ENCODE peak calls at places on chromosomes 4 and X, in seven cellular contexts. R is tibial nerve; P is lower lobe of right lung; S is left lung; H is naive thymus-derived CD4-positive, alpha-beta T cell; K is mesendoderm; J is cardiac muscle cell. N is an unnamed sample. For H3K36me3, the result is how much of the 10 kb centered on the place peaks cover.

GRCh38 chr4:159280442-159281172 is 177.7 kb downstream of the RAPGEF2 start:
- DNase-seq in R (no peak), P (no peak), S (no peak), H (no peak), K (no peak), J (no peak), N (no peak)

GRCh38 chr4:112140536-112140935 is 4.7 kb upstream of the FAM241A start:
- DNase-seq in R (no peak), P (no peak), S (no peak), H (no peak), K (no peak), J (no peak), N (no peak)

GRCh38 chrX:69968956-69969355 is 80.8 kb downstream of the AWAT2 start:
- DNase-seq in R (peak), P (no peak), S (no peak), H (no peak), K (no peak), J (no peak), N (no peak)

GRCh38 chr4:14000091-14000814 is 372.7 kb upstream of the BOD1L1 start:
- DNase-seq in R (no peak), P (no peak), S (no peak), H (no peak), K (no peak), J (no peak), N (no peak)

GRCh38 chr4:20037745-20038144 is 214.0 kb upstream of the SLIT2 start:
- DNase-seq in R (no peak), P (no peak), S (no peak), H (no peak), K (no peak), J (no peak), N (no peak)

GRCh38 chr4:68718447-68719074 is 48.1 kb upstream of the UGT2B15 start:
- DNase-seq in R (no peak), P (no peak), S (no peak), H (no peak), K (no peak), J (no peak), N (no peak)

GRCh38 chr4:19748470-19748869 is 503.2 kb upstream of the SLIT2 start:
- DNase-seq in R (peak), P (no peak), S (no peak), H (no peak), K (no peak), J (no peak), N (peak)

GRCh38 chr4:168150651-168151050 is 58.3 kb downstream of the ANXA10 start:
- DNase-seq in R (no peak), P (no peak), S (no peak), H (no peak), K (no peak), J (no peak), N (no peak)

GRCh38 chrX:103386332-103386731 is 10.0 kb downstream of the BEX3 start:
- DNase-seq in R (no peak), P (no peak), S (no peak), H (no peak), K (peak), J (no peak), N (no peak)

GRCh38 chr4:10111067-10111801 is 5.4 kb downstream of the WDR1 start:
- DNase-seq in R (no peak), P (no peak), S (no peak), H (no peak), K (no peak), J (no peak), N (no peak)

GRCh38 chrX:99914676-99915075 is 495.4 kb downstream of the PCDH19 start:
- DNase-seq in R (no peak), P (no peak), S (no peak), H (no peak), K (no peak), J (no peak), N (no peak)

GRCh38 chr4:78343682-78344081 is 207.9 kb upstream of the ANXA3 start:
- DNase-seq in R (no peak), P (no peak), S (no peak), H (no peak), K (no peak), J (peak), N (no peak)

GRCh38 chr4:137705171-137705783 is 173.0 kb upstream of the PCDH18 start:
- DNase-seq in R (no peak), P (no peak), S (no peak), H (no peak), K (no peak), J (peak), N (no peak)

GRCh38 chr4:24754586-24754985 is 40.8 kb upstream of the SOD3 start:
- DNase-seq in R (no peak), P (no peak), S (no peak), H (no peak), K (peak), J (no peak), N (no peak)

GRCh38 chr4:171582961-171583581 is 230.1 kb upstream of the GALNTL6 start:
- DNase-seq in R (no peak), P (no peak), S (no peak), H (no peak), K (no peak), J (no peak), N (no peak)

GRCh38 chr4:3358660-3359059 is 65.8 kb downstream of the RGS12 start:
- DNase-seq in R (no peak), P (no peak), S (no peak), H (no peak), K (no peak), J (no peak), N (no peak)

GRCh38 chrX:43971966-43972961 is 926 bp downstream of the NDP start:
- DNase-seq in R (no peak), P (no peak), S (no peak), H (no peak), K (no peak), J (no peak), N (no peak)

DNA sequence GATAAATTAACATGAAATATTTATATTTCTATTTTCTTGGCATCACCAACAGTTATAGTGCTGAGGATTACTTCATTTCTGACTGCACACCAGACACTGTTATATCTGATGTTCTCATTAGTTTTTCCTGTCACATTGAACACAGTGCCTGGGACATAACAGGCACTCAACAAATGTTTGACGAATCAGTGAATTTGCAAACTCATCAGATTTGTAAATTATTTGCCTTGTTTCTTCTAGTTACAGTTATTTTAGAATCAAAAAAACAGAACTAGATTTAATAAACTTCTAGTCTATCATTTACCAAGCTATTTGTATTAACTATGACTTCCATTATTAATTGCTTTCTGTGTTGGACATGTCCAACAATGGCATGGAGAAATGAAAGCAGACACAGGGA is 483.3 kb downstream of the KLHL13 start:
- DNase-seq in R (no peak), P (no peak), S (no peak), H (no peak), K (no peak), J (no peak), N (no peak)
- H3K4me3 ChIP-seq in R (no peak), P (no peak), S (no peak), H (no peak), K (no peak), J (no peak), N (no peak)

DNA sequence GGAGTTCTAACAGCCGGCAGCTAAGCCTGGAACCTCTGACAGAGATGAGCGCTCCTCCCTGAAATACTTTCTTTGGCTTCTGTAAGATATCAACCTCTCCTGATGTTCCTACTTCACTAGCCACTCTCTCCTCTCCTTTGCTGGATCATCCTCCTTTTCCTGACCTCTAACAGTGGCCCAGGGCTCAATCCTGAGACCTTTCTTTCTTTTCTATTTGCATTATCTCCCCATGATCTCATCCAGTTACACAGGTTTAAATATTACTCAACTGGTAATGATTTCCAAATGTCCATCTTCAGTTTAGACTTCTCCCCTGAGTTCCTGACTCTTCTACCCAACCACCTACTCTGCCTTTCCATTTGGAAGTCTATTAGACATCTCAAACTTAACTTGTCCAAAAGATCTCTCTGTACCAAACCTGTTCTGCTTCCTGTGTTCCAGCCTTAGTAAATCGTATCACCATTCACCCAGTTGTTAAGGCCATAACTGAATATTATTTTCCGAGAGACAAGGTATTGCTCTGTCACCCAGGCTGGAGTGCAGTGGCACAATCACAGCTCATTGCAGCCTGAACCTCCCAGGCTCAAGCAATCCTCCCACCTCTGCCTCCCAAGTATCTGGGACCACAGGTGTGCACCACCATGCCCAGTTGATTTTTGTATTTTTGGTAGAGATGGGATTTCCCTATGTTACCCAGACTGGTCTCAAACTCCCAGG is 41.1 kb downstream of the RFC1 start:
- DNase-seq in R (no peak), P (no peak), S (no peak), H (no peak), K (no peak), J (no peak), N (no peak)
- H3K36me3 ChIP-seq in R (under half), P (half or more), S (under half), H (under half), K (under half), J (under half), N (half or more)

DNA sequence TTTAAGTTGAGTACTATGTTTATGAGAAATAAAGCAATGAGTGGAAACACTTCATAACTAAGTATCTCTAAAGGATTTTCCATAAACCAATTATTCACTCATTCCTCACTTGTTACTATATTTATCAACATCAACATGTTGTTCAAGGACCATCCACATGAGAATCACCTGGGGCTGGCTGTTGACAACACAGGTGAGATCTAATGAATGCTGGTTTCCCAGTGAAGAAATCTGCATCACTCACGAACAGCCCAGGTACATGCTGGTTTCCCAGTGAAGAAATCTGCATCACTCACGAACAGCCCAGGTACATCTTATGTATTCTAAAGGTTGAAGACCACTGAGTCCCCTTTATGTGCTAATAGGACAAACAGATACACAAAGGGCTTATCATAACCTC is 32.5 kb downstream of the TSPAN5 start:
- DNase-seq in R (no peak), P (no peak), S (no peak), H (no peak), K (no peak), J (no peak), N (no peak)
- H3K27ac ChIP-seq in R (peak), P (no peak), S (no peak), H (no peak), K (no peak), J (no peak), N (no peak)

GRCh38 chrX:47481160-47481559 is 1.9 kb downstream of the ZNF41 start:
- DNase-seq in R (no peak), P (no peak), S (no peak), H (no peak), K (no peak), J (no peak), N (no peak)

GRCh38 chrX:47483310-47484268 is 567 bp upstream of the ZNF41 start:
- DNase-seq in R (no peak), P (peak), S (peak), H (no peak), K (no peak), J (peak), N (peak)

GRCh38 chrX:47482512-47483309 is at the start of gene ZNF41:
- DNase-seq in R (peak), P (peak), S (peak), H (peak), K (peak), J (peak), N (peak)

GRCh38 chrX:47482065-47482511 is 934 bp downstream of the ZNF41 start:
- DNase-seq in R (no peak), P (no peak), S (no peak), H (peak), K (no peak), J (no peak), N (no peak)

GRCh38 chrX:47484885-47485284 is 1.9 kb upstream of the ZNF41 start:
- DNase-seq in R (no peak), P (no peak), S (no peak), H (no peak), K (no peak), J (no peak), N (no peak)
- H3K4me3 ChIP-seq in R (no peak), P (no peak), S (no peak), H (no peak), K (no peak), J (no peak), N (peak)